ENCODE peak calls at places on chromosome X, in ten cellular contexts. S is bronchial epithelial cell; W is CD4-positive, CD25-positive, alpha-beta regulatory T cell; F is OCI-LY7; D is GM23248; L is cardiac muscle cell; M is RWPE2; C is mucosa of descending colon; E is esophagus squamous epithelium; Z is AG04449. B is an unnamed sample.

GRCh38 chrX:16172391-16172790 is 5.1 kb downstream of the MAGEB17 start:
- DNase-seq in Z (no peak), E (no peak), D (no peak), S (no peak), L (no peak), W (no peak), M (no peak), F (no peak), C (no peak), B (no peak)

GRCh38 chrX:86805241-86805640 is 657.0 kb downstream of the DACH2 start:
- DNase-seq in C (no peak), S (no peak), L (no peak), E (no peak), W (no peak), Z (no peak), F (no peak), M (no peak), D (no peak), B (no peak)

GRCh38 chrX:10656214-10656613 is 35.8 kb upstream of the MID1 start:
- DNase-seq in C (peak; percentile 20), D (no peak), L (no peak), E (no peak), M (no peak), W (no peak), S (no peak), Z (no peak), F (no peak), B (no peak)

GRCh38 chrX:134604701-134605271 is 53.5 kb downstream of the PLAC1 start:
- DNase-seq in W (no peak), D (peak; percentile 51), S (peak; percentile 26), Z (no peak), E (no peak), M (no peak), F (no peak), L (peak; percentile 72), C (no peak), B (no peak)

GRCh38 chrX:153494541-153495361 is at the start of gene BGN:
- DNase-seq in F (no peak), S (no peak), Z (no peak), E (no peak), D (peak; percentile 71), W (no peak), L (peak; percentile 82), C (no peak), M (no peak), B (no peak)

GRCh38 chrX:119728487-119728886 is 29.9 kb upstream of the SOWAHD start:
- DNase-seq in E (no peak), C (peak; percentile 8), Z (no peak), L (no peak), W (no peak), S (no peak), D (no peak), F (peak; percentile 72), M (no peak), B (no peak)

GRCh38 chrX:100673397-100673953 is 29.5 kb downstream of the SRPX2 start:
- DNase-seq in E (no peak), S (peak; percentile 15), D (peak; percentile 74), M (no peak), C (no peak), Z (no peak), W (no peak), F (no peak), L (peak; percentile 79), B (no peak)

GRCh38 chrX:13219990-13220764 is 99.7 kb downstream of the ATXN3L start:
- DNase-seq in S (no peak), M (no peak), Z (no peak), L (no peak), C (no peak), E (no peak), F (no peak), W (no peak), D (no peak), B (no peak)

GRCh38 chrX:11287505-11287904 is 5.7 kb upstream of the AMELX start:
- DNase-seq in Z (no peak), C (no peak), D (peak; percentile 43), L (peak; percentile 58), M (no peak), E (no peak), F (no peak), W (no peak), S (peak; percentile 10), B (no peak)

GRCh38 chrX:120617996-120618630 is 11.7 kb downstream of the C1GALT1C1 start:
- DNase-seq in C (no peak), F (no peak), E (no peak), D (no peak), W (no peak), L (no peak), M (no peak), S (no peak), Z (no peak), B (no peak)

GRCh38 chrX:134006484-134007161 is 21.2 kb upstream of the GPC3 start:
- DNase-seq in D (no peak), Z (no peak), E (no peak), S (peak; percentile 69), F (no peak), M (no peak), W (no peak), C (no peak), L (no peak), B (no peak)

GRCh38 chrX:75781618-75782017 is 3.4 kb downstream of the MAGEE2 start:
- DNase-seq in Z (no peak), C (peak; percentile 3), E (no peak), W (no peak), L (no peak), M (no peak), D (peak; percentile 10), F (no peak), S (no peak), B (no peak)
- H3K4me3 ChIP-seq in Z (no peak overlapping the region), C (no peak overlapping the region), E (no peak overlapping the region), W (no peak overlapping the region), L (no peak overlapping the region), M (no peak overlapping the region), D (no peak overlapping the region), F (no peak overlapping the region), S (no peak overlapping the region), B (no peak overlapping the region)

GRCh38 chrX:17859609-17860178 is 1.4 kb downstream of the RAI2 start:
- DNase-seq in D (no peak), L (no peak), F (no peak), E (no peak), W (no peak), S (no peak), Z (no peak), C (peak; percentile 47), M (no peak), B (no peak)

GRCh38 chrX:17860811-17861495 is at the start of gene RAI2:
- DNase-seq in Z (no peak), D (no peak), E (no peak), W (peak; percentile 28), S (no peak), C (peak; percentile 31), L (no peak), M (no peak), F (no peak), B (peak; percentile 68)

GRCh38 chrX:17860179-17860780 is 818 bp downstream of the RAI2 start:
- DNase-seq in D (peak; percentile 19), W (no peak), S (no peak), L (no peak), C (peak; percentile 9), E (no peak), F (no peak), M (no peak), Z (no peak), B (no peak)

DNA sequence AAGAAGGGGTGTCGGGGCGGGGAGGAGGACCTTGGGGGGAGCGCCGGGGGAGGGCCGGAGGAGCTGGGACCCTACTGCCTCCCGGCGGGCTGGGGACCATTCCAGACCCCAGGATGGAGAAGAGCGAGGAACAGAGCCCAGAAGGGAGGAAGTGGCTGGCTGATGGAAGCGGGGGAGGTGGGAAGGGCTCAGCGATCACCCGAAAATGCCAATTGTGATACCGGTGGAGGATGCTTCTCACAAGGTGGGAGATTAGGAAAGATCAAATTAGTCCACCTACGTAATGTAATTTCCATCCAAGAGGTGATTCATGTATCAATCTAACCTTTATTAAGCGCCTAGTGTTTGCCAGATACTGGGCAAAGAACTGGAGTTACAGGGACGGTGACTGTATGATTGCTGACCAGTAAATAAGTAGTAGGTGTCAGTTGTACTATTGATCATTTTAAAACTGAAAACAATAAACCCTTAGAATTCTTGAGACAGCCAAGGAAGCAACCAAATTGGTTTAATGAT is 456 bp upstream of the RAI2 start:
- DNase-seq in D (no peak), L (no peak), S (no peak), M (no peak), W (no peak), Z (no peak), F (no peak), E (no peak), C (no peak), B (no peak)
- H3K4me3 ChIP-seq in D (no peak overlapping the region), L (peak overlapping the region; percentile 36), S (no peak overlapping the region), M (no peak overlapping the region), W (no peak overlapping the region), Z (no peak overlapping the region), F (no peak overlapping the region), E (peak overlapping the region; percentile 30), C (no peak overlapping the region), B (peak overlapping the region; percentile 49)

DNA sequence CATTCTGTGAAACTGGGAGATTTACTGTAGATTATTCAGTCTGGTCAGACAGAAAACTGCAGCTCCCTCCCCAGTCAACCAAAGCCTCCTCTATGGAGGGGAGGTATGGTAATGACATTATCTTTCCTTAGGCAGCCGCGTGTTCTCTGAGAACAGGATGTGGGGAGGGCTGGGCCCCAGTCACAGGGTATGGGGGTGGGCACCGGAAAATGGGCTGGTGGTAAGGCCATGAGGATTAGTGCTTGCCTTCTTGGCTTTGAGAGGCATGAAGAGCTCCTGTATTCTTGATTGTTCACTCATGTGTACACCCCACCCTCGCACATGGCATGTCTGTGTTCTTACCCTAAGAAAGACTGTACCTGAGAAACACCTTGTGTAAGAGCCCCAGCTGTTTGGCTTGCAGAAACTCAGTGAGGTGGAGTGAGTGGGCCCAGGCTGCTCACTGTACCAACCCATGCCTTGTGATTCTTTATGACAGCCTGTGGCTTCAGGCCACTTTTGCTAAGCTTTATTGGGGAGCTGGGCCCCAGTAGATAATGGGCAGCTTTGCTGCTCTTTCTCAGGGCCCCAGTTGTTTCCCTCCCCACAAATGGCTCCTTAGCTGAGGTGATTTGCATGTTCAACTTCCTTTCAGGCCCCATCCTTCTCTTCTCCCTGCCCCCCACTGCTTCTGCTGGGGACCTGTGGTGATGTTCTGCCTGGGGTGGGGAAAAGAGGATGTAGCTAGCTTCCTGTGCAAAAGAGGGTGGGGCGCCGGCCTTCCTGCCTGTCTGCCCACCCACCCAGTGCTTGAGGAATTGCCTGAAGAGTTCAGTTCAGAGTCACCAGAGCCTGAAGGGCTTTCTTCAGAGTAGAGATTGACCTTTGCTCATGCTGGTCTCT is 30.7 kb downstream of the MSN start:
- DNase-seq in D (peak; percentile 40), M (no peak), F (peak; percentile 87), L (peak; percentile 40), Z (no peak), E (peak; percentile 28), C (peak; percentile 42), W (peak; percentile 52), S (no peak), B (no peak)
- H3K4me3 ChIP-seq in D (no peak overlapping the region), M (no peak overlapping the region), F (peak overlapping the region; percentile 58), L (no peak overlapping the region), Z (no peak overlapping the region), E (no peak overlapping the region), C (no peak overlapping the region), W (peak overlapping the region; percentile 76), S (no peak overlapping the region), B (no peak overlapping the region)

DNA sequence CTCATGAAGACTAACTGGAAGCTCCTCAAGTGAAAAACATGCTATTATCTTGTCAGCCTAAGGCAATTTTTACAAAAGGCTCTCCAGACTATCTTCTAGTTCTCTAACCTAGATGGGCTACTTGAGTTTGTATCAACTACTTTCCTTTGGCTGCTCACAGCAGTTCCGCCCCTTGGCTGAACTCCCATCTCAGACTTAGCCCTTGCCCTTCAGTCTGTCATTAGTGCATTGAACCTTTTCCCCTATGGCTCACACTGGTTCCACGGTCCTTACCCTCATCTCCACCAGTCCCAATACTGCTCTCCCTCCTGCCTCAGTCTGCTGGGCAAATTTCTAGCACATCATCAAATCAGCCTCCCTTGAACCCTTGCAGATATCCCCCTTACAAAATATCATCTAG is 362.3 kb downstream of the PPP1R2C start:
- DNase-seq in Z (no peak), E (no peak), F (no peak), M (no peak), D (no peak), C (no peak), L (no peak), S (no peak), W (no peak), B (no peak)
- H3K4me3 ChIP-seq in Z (no peak overlapping the region), E (no peak overlapping the region), F (no peak overlapping the region), M (no peak overlapping the region), D (no peak overlapping the region), C (no peak overlapping the region), L (no peak overlapping the region), S (no peak overlapping the region), W (no peak overlapping the region), B (no peak overlapping the region)